ENCODE peak calls at places on chromosome 12, in four cellular contexts. S, Q, O and K are unnamed samples.

GRCh38 chr12:109719123-109720022 is 5.7 kb downstream of the FAM222A start:
- DNase-seq in Q (peak; percentile 36), S (peak; percentile 45), O (peak; percentile 72), K (no peak)

GRCh38 chr12:121170581-121171260 is 38.0 kb downstream of the P2RX7 start:
- DNase-seq in O (no peak), S (no peak), Q (no peak), K (no peak)

GRCh38 chr12:53302903-53303302 is 3.4 kb downstream of the MYG1 start:
- DNase-seq in O (no peak), S (no peak), Q (no peak), K (no peak)

GRCh38 chr12:121397521-121397920 is 2.4 kb upstream of the RNF34 start:
- DNase-seq in O (no peak), S (no peak), Q (no peak), K (no peak)

GRCh38 chr12:42641231-42641630 is 51.7 kb upstream of the PRICKLE1 start:
- DNase-seq in Q (no peak), S (no peak), O (no peak), K (no peak)

GRCh38 chr12:14356147-14356546 is 9.3 kb upstream of the ATF7IP start:
- DNase-seq in O (no peak), Q (no peak), S (no peak), K (no peak)

GRCh38 chr12:114221136-114221838 is 184.7 kb downstream of the TBX5 start:
- DNase-seq in Q (no peak), O (no peak), S (no peak), K (no peak)

GRCh38 chr12:100450726-100451125 is 22.9 kb upstream of the NR1H4 start:
- DNase-seq in Q (no peak), O (no peak), S (no peak), K (no peak)

GRCh38 chr12:113881588-113881987 is 84.5 kb downstream of the RBM19 start:
- DNase-seq in O (no peak), Q (no peak), S (no peak), K (no peak)

GRCh38 chr12:53695148-53696138 is 19.6 kb upstream of the ATP5MC2 start:
- DNase-seq in Q (peak; percentile 49), O (peak; percentile 48), S (peak; percentile 63), K (no peak)

GRCh38 chr12:1820191-1820599 is at the start of gene LRTM2:
- DNase-seq in O (peak; percentile 72), Q (no peak), S (no peak), K (no peak)

GRCh38 chr12:14260011-14260993 is 105.2 kb upstream of the ATF7IP start:
- DNase-seq in O (no peak), S (peak; percentile 97), Q (peak; percentile 59), K (no peak)

GRCh38 chr12:28937196-28937595 is 211.9 kb upstream of the FAR2 start:
- DNase-seq in O (no peak), S (no peak), Q (no peak), K (no peak)

GRCh38 chr12:112218150-112218549 is 92.8 kb downstream of the TRAFD1 start:
- DNase-seq in O (no peak), Q (no peak), S (no peak), K (no peak)

GRCh38 chr12:26340649-26341048 is 145.3 kb downstream of the SSPN start:
- DNase-seq in O (no peak), S (no peak), Q (no peak), K (peak; percentile 37)

GRCh38 chr12:32589165-32589891 is 89.8 kb upstream of the DNM1L start:
- DNase-seq in O (no peak), Q (no peak), S (no peak), K (no peak)

GRCh38 chr12:62629413-62629812 is 162.8 kb downstream of the MON2 start:
- DNase-seq in O (no peak), Q (no peak), S (peak; percentile 34), K (no peak)

GRCh38 chr12:7667025-7667575 is 1.4 kb upstream of the APOBEC1 start:
- DNase-seq in S (no peak), Q (peak; percentile 20), O (no peak), K (no peak)

GRCh38 chr12:125228519-125229260 is 163.5 kb downstream of the AACS start:
- DNase-seq in Q (peak; percentile 59), O (no peak), S (peak; percentile 26), K (no peak)

GRCh38 chr12:100174506-100174905 is 26.1 kb upstream of the ACTR6 start:
- DNase-seq in Q (no peak), O (no peak), S (no peak), K (no peak)

GRCh38 chr12:127270193-127270592 is 996.8 kb upstream of the TMEM132C start:
- DNase-seq in O (no peak), Q (no peak), S (no peak), K (no peak)

GRCh38 chr12:527241-527640 is 67.5 kb downstream of the B4GALNT3 start:
- DNase-seq in Q (no peak), O (no peak), S (no peak), K (no peak)
- TF ChIP-seq USF1 in Q (no peak), O (no peak), S (no peak), K (no peak)

GRCh38 chr12:103278329-103278728 is 217.4 kb downstream of the C12orf42 start:
- DNase-seq in Q (no peak), S (no peak), O (no peak), K (no peak)

GRCh38 chr12:103272949-103273348 is 222.8 kb downstream of the C12orf42 start:
- DNase-seq in O (no peak), Q (no peak), S (no peak), K (no peak)

GRCh38 chr12:103269962-103270361 is 225.8 kb downstream of the C12orf42 start:
- DNase-seq in S (no peak), O (no peak), Q (no peak), K (no peak)

GRCh38 chr12:103268831-103269514 is 226.8 kb downstream of the C12orf42 start:
- DNase-seq in Q (no peak), O (no peak), S (no peak), K (no peak)

GRCh38 chr12:103273645-103274044 is 222.1 kb downstream of the C12orf42 start:
- DNase-seq in S (no peak), O (no peak), Q (no peak), K (no peak)
- TF ChIP-seq USF2 in S (no peak), O (no peak), Q (no peak), K (no peak)

GRCh38 chr12:106114084-106115068 is 24.4 kb downstream of the NUAK1 start:
- DNase-seq in Q (no peak), S (no peak), O (no peak), K (no peak)
- TF ChIP-seq USF1 in Q (no peak), S (no peak), O (no peak), K (no peak)

GRCh38 chr12:51639361-51639760 is 48.3 kb downstream of the SCN8A start:
- DNase-seq in Q (no peak), S (no peak), O (no peak), K (no peak)

GRCh38 chr12:51636986-51637385 is 46.0 kb downstream of the SCN8A start:
- DNase-seq in Q (no peak), O (no peak), S (no peak), K (no peak)

GRCh38 chr12:51635371-51635770 is 44.3 kb downstream of the SCN8A start:
- DNase-seq in S (no peak), Q (no peak), O (no peak), K (no peak)

GRCh38 chr12:51632598-51632997 is 41.6 kb downstream of the SCN8A start:
- DNase-seq in S (no peak), O (no peak), Q (no peak), K (no peak)

GRCh38 chr12:51636581-51636980 is 45.5 kb downstream of the SCN8A start:
- DNase-seq in S (no peak), Q (no peak), O (no peak), K (no peak)
- TF ChIP-seq USF2 in S (no peak), Q (no peak), O (no peak), K (no peak)

GRCh38 chr12:116910645-116911449 is at the start of gene FBXW8:
- DNase-seq in O (peak; percentile 96), S (peak; percentile 76), Q (peak; percentile 88), K (no peak)
- TF ChIP-seq USF1 in O (peak; percentile 54), S (peak; percentile 75), Q (peak; percentile 61), K (peak; percentile 51)

DNA sequence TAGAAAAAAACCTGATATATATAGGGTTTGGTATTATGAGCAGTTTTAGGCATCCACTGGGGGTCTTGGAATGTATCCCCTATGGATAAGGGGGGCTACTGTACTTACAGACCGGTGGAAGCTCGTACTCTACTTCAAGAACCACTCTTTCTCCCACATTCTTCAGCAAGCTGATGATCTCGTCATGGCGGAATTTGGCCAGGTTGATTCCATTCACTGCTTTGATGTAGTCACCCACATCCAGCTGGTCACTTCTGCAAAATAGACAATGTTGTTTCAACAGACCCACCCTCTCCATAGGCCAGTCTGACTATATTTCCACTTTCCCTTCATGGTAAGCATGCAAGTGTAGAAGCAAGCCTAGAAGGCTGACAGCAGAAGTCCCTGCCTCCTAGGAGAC is 139.9 kb downstream of the GRIP1 start:
- DNase-seq in O (no peak), Q (no peak), S (peak; percentile 34), K (no peak)
- TF ChIP-seq USF2 in O (no peak), Q (no peak), S (no peak), K (no peak)

GRCh38 chr12:105897311-105897725 is 241.4 kb downstream of the NUAK1 start:
- DNase-seq in O (no peak), Q (no peak), S (peak; percentile 41), K (no peak)

GRCh38 chr12:105899589-105899988 is 239.2 kb downstream of the NUAK1 start:
- DNase-seq in O (no peak), S (no peak), Q (no peak), K (peak; percentile 12)
- TF ChIP-seq USF1 in O (no peak), S (no peak), Q (no peak), K (no peak)

DNA sequence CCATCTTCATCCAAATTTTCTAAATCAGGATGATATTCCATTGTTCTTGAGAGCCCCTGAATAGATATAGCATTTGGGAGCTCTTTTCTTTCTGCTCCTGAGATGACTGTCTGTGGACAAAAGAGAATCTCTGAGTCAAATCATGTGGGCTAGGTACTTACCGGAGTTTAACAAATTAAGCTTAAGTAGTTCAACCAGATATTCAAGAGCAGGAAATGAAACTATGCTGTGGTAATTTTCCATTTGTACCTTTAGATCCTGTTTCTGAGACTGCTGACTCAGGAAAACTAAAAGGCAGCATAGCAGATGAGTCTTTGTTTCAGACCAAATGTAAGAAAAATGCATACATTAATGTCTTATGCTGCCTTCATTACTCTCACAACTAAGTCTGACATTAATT is at the start of gene CLEC7A:
- DNase-seq in S (no peak), O (no peak), Q (no peak), K (peak; percentile 73)
- TF ChIP-seq USF2 in S (no peak), O (no peak), Q (no peak), K (no peak)

DNA sequence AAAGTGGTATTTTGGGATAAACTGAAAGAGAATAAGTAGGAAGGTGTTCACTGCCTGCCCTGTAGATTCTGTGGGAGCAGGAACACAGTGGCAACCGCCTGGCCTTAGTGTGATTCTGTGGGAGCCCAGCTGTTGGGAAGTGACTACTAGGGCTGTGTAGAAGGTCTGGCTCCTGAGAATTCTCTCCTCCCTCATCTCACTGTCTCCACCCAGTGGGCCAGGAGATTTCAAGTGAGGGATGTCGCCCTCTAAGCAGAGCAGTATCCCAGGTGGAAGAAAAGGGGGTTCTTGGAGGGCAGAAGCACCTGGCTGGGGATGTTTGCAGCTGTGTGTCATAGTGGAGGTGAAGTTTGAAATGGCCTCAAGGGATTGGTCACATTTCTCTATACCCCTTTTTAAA is 113.7 kb downstream of the TBC1D30 start:
- DNase-seq in S (no peak), Q (no peak), O (no peak), K (no peak)
- TF ChIP-seq USF1 in S (no peak), Q (no peak), O (no peak), K (no peak)